ENCODE peak calls at places on chromosomes 12 and 14, in seven cellular contexts. N, K, A, I, S, R and L are unnamed samples.

GRCh38 chr14:89000007-89000942 is 175.8 kb downstream of the TTC8 start:
- DNase-seq in A (no peak), N (peak), K (peak), I (no peak), S (peak), R (no peak), L (no peak)

GRCh38 chr12:97276198-97276580 is 186.4 kb upstream of the RMST start:
- DNase-seq in R (no peak), S (no peak), K (no peak), I (no peak), N (no peak), A (no peak), L (no peak)

GRCh38 chr14:68977741-68978549 is 1.2 kb downstream of the ACTN1 start:
- DNase-seq in A (peak), N (peak), R (no peak), K (peak), I (peak), S (peak), L (peak)

GRCh38 chr12:42338280-42338679 is 12.3 kb downstream of the PPHLN1 start:
- DNase-seq in I (no peak), A (no peak), R (no peak), K (no peak), S (no peak), N (no peak), L (no peak)

GRCh38 chr12:82740129-82741000 is 53.7 kb downstream of the TMTC2 start:
- DNase-seq in A (no peak), N (no peak), K (no peak), I (no peak), S (no peak), R (no peak), L (no peak)

GRCh38 chr14:50590464-50590863 is 30.5 kb downstream of the ATL1 start:
- DNase-seq in N (no peak), S (no peak), K (no peak), R (no peak), I (no peak), A (no peak), L (no peak)

GRCh38 chr12:3336606-3337311 is 154.2 kb upstream of the PRMT8 start:
- DNase-seq in S (no peak), I (no peak), N (no peak), R (no peak), K (no peak), A (no peak), L (no peak)

GRCh38 chr14:99731536-99732435 is 47.7 kb downstream of the CYP46A1 start:
- DNase-seq in R (no peak), N (peak), A (no peak), I (no peak), S (peak), K (no peak), L (no peak)

GRCh38 chr14:95620659-95621059 is 65.6 kb upstream of the TCL1B start:
- DNase-seq in K (no peak), N (no peak), R (no peak), A (no peak), S (no peak), I (no peak), L (no peak)

GRCh38 chr12:4118017-4118510 is 155.5 kb upstream of the CCND2 start:
- DNase-seq in A (no peak), S (peak), N (peak), R (no peak), I (peak), K (peak), L (peak)

GRCh38 chr12:47744005-47744651 is 14.6 kb downstream of the RAPGEF3 start:
- DNase-seq in A (peak), R (no peak), I (peak), S (no peak), N (peak), K (peak), L (peak)

GRCh38 chr12:41577995-41578394 is 389.9 kb downstream of the PDZRN4 start:
- DNase-seq in A (no peak), I (no peak), K (no peak), R (no peak), S (no peak), N (no peak), L (no peak)

GRCh38 chr12:15212877-15213276 is 8.3 kb downstream of the RERG start:
- DNase-seq in N (no peak), I (no peak), R (no peak), K (no peak), S (no peak), A (no peak), L (no peak)

GRCh38 chr14:96574633-96575191 is 72.5 kb downstream of the PAPOLA start:
- DNase-seq in S (peak), R (no peak), I (no peak), N (no peak), A (no peak), K (no peak), L (no peak)

GRCh38 chr12:12892670-12893290 is 1.4 kb downstream of the GPRC5A start:
- DNase-seq in S (no peak), K (peak), R (no peak), I (no peak), A (no peak), N (no peak), L (no peak)

GRCh38 chr12:100401660-100402059 is 44.8 kb downstream of the SLC17A8 start:
- DNase-seq in N (no peak), S (no peak), A (no peak), R (no peak), I (no peak), K (no peak), L (no peak)

GRCh38 chr12:124695861-124696260 is 128.4 kb upstream of the NCOR2 start:
- DNase-seq in K (no peak), A (no peak), S (no peak), N (no peak), R (no peak), I (no peak), L (no peak)

GRCh38 chr12:52581481-52581880 is 7.8 kb upstream of the KRT74 start:
- DNase-seq in I (no peak), S (no peak), R (no peak), K (no peak), N (no peak), A (no peak), L (no peak)

DNA sequence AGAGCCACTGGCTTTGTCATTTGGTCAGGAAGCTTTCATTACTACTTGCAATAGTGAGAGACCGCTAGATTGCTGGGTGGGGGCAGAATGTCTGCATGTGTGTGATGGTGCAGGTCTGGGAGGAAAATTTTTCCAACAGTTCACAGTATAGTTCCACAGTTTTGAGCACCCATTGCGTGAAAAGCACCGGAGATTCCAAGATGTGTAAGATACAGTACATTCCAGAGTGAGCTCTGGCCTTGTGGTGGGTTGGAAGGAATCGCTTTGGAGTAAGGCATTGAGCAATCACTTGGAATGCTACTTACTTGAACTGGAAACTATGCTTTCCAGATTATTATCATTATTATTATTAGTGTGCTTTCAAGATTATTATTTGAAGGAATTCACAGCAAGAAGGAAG is 47.6 kb upstream of the FRMD6 start:
- DNase-seq in N (no peak), A (no peak), K (no peak), R (no peak), I (no peak), S (no peak), L (no peak)
- TF ChIP-seq CTCF in N (no peak), A (no peak), K (no peak), R (no peak), I (no peak), S (no peak), L (no peak)

DNA sequence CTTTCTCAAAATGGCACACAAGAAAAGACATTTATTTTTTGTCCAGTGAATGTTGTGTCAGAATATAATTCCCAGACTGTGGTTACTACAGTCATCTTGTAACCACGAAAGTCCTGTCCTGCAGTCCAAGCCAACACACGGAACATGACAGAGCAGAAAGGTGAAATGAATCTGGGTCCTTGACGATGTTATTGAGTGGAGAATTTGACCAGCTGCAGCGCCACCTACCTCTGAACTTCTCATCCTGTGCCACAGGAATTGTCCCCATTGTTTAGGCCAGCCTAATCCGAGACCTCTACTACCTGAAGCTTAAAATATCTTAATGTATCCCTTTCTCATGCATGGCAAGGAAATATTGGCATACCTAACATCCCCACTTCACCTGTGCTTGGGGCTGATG is 64.1 kb upstream of the OTX2 start:
- DNase-seq in R (no peak), A (no peak), N (no peak), S (no peak), K (no peak), I (peak), L (peak)
- TF ChIP-seq CTCF in R (no peak), A (peak), N (no peak), S (no peak), K (no peak), I (peak), L (peak)

DNA sequence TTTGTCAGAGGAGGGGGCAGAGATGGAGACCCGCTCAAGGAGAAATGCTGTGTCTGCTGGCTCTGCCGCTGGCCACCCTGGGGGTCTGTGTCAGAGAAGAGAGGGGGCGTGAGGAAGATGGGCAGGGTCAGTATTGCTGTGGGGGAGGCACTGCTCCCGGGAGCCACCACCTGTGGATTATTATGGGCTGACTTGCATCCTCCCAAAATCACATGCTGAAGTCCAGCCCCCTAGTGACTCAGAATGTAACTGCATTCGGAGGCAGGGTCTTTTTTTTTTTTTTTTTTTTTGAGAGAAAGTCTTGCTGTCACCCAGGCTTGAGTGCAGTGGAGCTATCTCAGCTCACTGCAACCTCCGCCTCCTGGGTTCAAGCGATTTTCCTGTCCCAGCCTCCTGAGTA is 12.3 kb downstream of the ABCD4 start:
- DNase-seq in I (peak), A (no peak), S (no peak), K (no peak), N (no peak), R (no peak), L (peak)
- TF ChIP-seq CTCF in I (no peak), A (peak), S (peak), K (no peak), N (no peak), R (no peak), L (peak)

GRCh38 chr14:78196323-78196722 is 26.1 kb downstream of the NRXN3 start:
- DNase-seq in I (no peak), K (no peak), N (no peak), A (no peak), R (no peak), S (no peak), L (no peak)
- TF ChIP-seq CTCF in I (no peak), K (no peak), N (no peak), A (no peak), R (no peak), S (no peak), L (no peak)

GRCh38 chr14:30657606-30658163 is 35.6 kb downstream of the SCFD1 start:
- DNase-seq in S (no peak), I (no peak), K (no peak), R (no peak), A (no peak), N (no peak), L (no peak)
- TF ChIP-seq CTCF in S (peak), I (peak), K (no peak), R (peak), A (peak), N (no peak), L (peak)

DNA sequence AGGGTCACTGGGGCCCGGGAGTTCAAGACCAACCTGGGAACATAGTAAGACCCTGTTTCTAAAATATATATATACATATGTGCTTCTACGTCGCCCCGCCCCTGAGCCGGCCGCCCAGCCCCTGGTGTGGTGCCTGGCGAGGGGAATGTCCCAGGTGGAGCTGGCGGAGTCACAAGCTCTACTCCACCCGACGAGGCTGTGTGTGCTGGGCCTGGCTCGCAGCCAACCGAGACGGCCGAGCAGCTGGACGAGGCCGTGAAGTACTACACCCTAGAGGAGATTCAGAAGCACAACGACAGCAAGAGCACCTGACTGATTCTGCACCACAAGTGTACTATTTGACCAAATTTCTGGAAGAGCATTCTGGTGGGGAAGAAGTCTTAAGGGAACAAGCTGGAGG is 22.1 kb upstream of the ITPK1 start:
- DNase-seq in K (peak), S (peak), A (no peak), N (peak), R (no peak), I (no peak), L (no peak)
- TF ChIP-seq CTCF in K (no peak), S (no peak), A (no peak), N (no peak), R (no peak), I (no peak), L (no peak)

DNA sequence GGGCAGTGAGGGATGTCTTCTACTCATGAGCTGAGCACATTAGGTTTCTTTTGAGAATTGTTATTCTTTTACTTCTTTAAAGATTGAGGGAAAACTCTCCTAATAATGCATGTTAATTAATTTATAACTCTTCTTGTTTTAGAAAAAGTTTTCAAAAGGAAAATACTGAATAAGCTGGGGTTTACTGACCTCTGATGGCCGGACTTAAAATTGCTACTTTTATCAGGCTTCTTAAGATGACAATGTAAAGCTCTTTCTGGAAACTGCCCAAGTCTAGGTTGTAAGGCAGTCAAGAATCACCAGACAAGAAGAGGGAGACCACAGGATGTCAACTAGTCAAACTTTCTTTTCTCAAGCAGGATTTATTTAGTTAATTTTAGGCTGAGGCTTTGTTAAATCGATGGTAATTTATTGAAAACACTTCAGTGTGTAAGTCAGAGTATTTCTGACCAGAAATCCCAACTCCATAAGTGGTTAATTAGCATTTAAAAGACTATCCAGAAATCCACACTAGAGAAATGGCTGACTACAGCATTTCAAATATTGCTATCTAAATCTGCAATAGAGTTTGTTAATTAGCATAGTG is 82.1 kb downstream of the AVPR1A start:
- DNase-seq in S (no peak), K (no peak), I (no peak), A (no peak), R (no peak), N (no peak), L (peak)
- TF ChIP-seq CTCF in S (peak), K (peak), I (no peak), A (peak), R (peak), N (no peak), L (peak)

GRCh38 chr12:66154776-66155175 is 15.0 kb downstream of the TMBIM4 start:
- DNase-seq in A (no peak), N (no peak), S (no peak), R (no peak), I (no peak), K (no peak), L (no peak)

GRCh38 chr12:66143868-66144267 is 13.3 kb upstream of the LLPH start:
- DNase-seq in I (no peak), N (no peak), S (no peak), K (no peak), A (no peak), R (no peak), L (no peak)

GRCh38 chr12:66152732-66153131 is 17.1 kb downstream of the TMBIM4 start:
- DNase-seq in K (no peak), A (no peak), S (no peak), N (no peak), R (no peak), I (no peak), L (no peak)

GRCh38 chr12:66144796-66145754 is 14.5 kb upstream of the LLPH start:
- DNase-seq in K (peak), A (no peak), N (no peak), S (peak), I (no peak), R (no peak), L (no peak)

GRCh38 chr12:66149702-66150398 is 19.3 kb upstream of the LLPH start:
- DNase-seq in S (peak), R (no peak), K (peak), A (no peak), N (peak), I (no peak), L (no peak)
- TF ChIP-seq CTCF in S (peak), R (no peak), K (no peak), A (peak), N (no peak), I (no peak), L (no peak)

GRCh38 chr12:27305673-27306504 is 26.7 kb upstream of the BMAL2 start:
- DNase-seq in N (no peak), K (no peak), I (no peak), A (no peak), S (no peak), R (no peak), L (peak)
- TF ChIP-seq CTCF in N (peak), K (no peak), I (no peak), A (peak), S (peak), R (no peak), L (peak)

GRCh38 chr14:104803280-104803915 is 2.5 kb downstream of the ZBTB42 start:
- DNase-seq in I (no peak), N (no peak), R (no peak), A (no peak), K (no peak), S (no peak), L (no peak)
- TF ChIP-seq CTCF in I (no peak), N (no peak), R (no peak), A (no peak), K (no peak), S (no peak), L (no peak)